ENCODE peak calls at places on chromosomes 12 and 14, in eight cellular contexts. X is erythroblast; J is stimulated activated CD4-positive, alpha-beta T cell treated with anti-CD3 and anti-CD28 coated beads, Interleukin-1b, Interleukin-23, amount 100 ng/mL, for 4 hours; D is amygdala; E is stimulated activated CD8-positive, alpha-beta memory T cell treated with anti-CD3 and anti-CD28 coated beads, Interleukin-12 subunit alpha, Interleukin-12 subunit beta, amount 100 ng/mL, for 1 hour; R is Calu3; P is type B pancreatic cell; M is cardiac fibroblast. Y is an unnamed sample.

GRCh38 chr12:58252914-58253313 is 311.5 kb downstream of the ATP23 start:
- DNase-seq in X (no peak), J (no peak), D (no peak), E (no peak), R (no peak), P (no peak), M (no peak), Y (no peak)

GRCh38 chr12:88361493-88361892 is 218.8 kb downstream of the KITLG start:
- DNase-seq in X (no peak), J (no peak), D (no peak), E (no peak), R (no peak), P (no peak), M (no peak), Y (no peak)

GRCh38 chr14:105879503-105879866 is 353.1 kb downstream of the TMEM121 start:
- DNase-seq in X (no peak), J (no peak), D (no peak), E (no peak), R (no peak), P (peak; percentile 59), M (no peak), Y (no peak)

GRCh38 chr12:108582981-108583770 is 14.7 kb downstream of the TMEM119 start:
- DNase-seq in X (no peak), J (no peak), D (no peak), E (no peak), R (no peak), P (no peak), M (no peak), Y (no peak)

GRCh38 chr12:109033239-109034196 is 12.7 kb upstream of the SVOP start:
- DNase-seq in X (no peak), J (no peak), D (no peak), E (no peak), R (no peak), P (no peak), M (no peak), Y (no peak)

GRCh38 chr12:2244013-2244861 is 191.4 kb downstream of the CACNA1C start:
- DNase-seq in X (no peak), J (no peak), D (no peak), E (no peak), R (no peak), P (no peak), M (peak; percentile 80), Y (no peak)

GRCh38 chr12:32005496-32006125 is 46.4 kb downstream of the RESF1 start:
- DNase-seq in X (peak; percentile 95), J (no peak), D (no peak), E (no peak), R (no peak), P (no peak), M (peak; percentile 45), Y (no peak)

GRCh38 chr12:31585271-31585670 is 5.7 kb downstream of the DENND5B start:
- DNase-seq in X (no peak), J (no peak), D (no peak), E (no peak), R (no peak), P (no peak), M (peak; percentile 38), Y (no peak)

GRCh38 chr14:100691395-100692025 is 35.2 kb upstream of the DLK1 start:
- DNase-seq in X (no peak), J (no peak), D (no peak), E (no peak), R (no peak), P (no peak), M (no peak), Y (no peak)

GRCh38 chr14:74019743-74020142 is 594 bp downstream of the BBOF1 start:
- DNase-seq in X (peak; percentile 56), J (no peak), D (no peak), E (no peak), R (no peak), P (no peak), M (peak; percentile 73), Y (peak; percentile 14)

GRCh38 chr14:50156111-50156510 is 39.7 kb upstream of the VCPKMT start:
- DNase-seq in X (no peak), J (no peak), D (no peak), E (no peak), R (no peak), P (no peak), M (no peak), Y (no peak)

GRCh38 chr14:53391156-53391555 is 238.0 kb upstream of the DDHD1 start:
- DNase-seq in X (no peak), J (no peak), D (no peak), E (no peak), R (no peak), P (no peak), M (peak; percentile 65), Y (no peak)

GRCh38 chr12:31647106-31647505 is 12.4 kb upstream of the ETFBKMT start:
- DNase-seq in X (no peak), J (no peak), D (no peak), E (no peak), R (no peak), P (no peak), M (no peak), Y (no peak)

GRCh38 chr14:21498540-21499526 is 12.3 kb downstream of the METTL3 start:
- DNase-seq in X (peak; percentile 69), J (no peak), D (no peak), E (no peak), R (peak; percentile 40), P (no peak), M (peak; percentile 61), Y (peak; percentile 56)

GRCh38 chr14:31834616-31835015 is 242.5 kb upstream of the ARHGAP5 start:
- DNase-seq in X (no peak), J (no peak), D (no peak), E (no peak), R (no peak), P (no peak), M (peak; percentile 58), Y (no peak)

GRCh38 chr12:9134981-9135628 is 19.4 kb upstream of the A2M start:
- DNase-seq in X (peak; percentile 34), J (no peak), D (no peak), E (no peak), R (peak; percentile 11), P (no peak), M (peak; percentile 3), Y (no peak)

GRCh38 chr14:70601162-70601561 is 707 bp upstream of the MED6 start:
- DNase-seq in X (no peak), J (no peak), D (no peak), E (no peak), R (no peak), P (no peak), M (peak; percentile 51), Y (no peak)

Y was measured in pons.